ENCODE peak calls at places on chromosomes 3 and 15, in five cellular contexts. One of them, this sample, is unnamed.
A peak's percentile ranks its signal among the peaks of the same experiment; 100 is the strongest.

GRCh38 chr3:21158801-21159564 is 592.0 kb downstream of the ZNF385D start:
- DNase-seq in SK-N-MC: no peak
- DNase-seq in K562: no peak
- DNase-seq in vagina: no peak
- DNase-seq in sigmoid colon: no peak
- DNase-seq in this sample: no peak

GRCh38 chr3:38136272-38136806 is 588 bp downstream of the ACAA1 start:
- DNase-seq in SK-N-MC: no peak
- DNase-seq in K562: peak; percentile 55
- DNase-seq in vagina: no peak
- DNase-seq in sigmoid colon: no peak
- DNase-seq in this sample: peak; percentile 37

GRCh38 chr3:33658971-33659848 is 58.8 kb downstream of the CLASP2 start:
- DNase-seq in SK-N-MC: no peak
- DNase-seq in K562: peak; percentile 71
- DNase-seq in vagina: no peak
- DNase-seq in sigmoid colon: peak; percentile 85
- DNase-seq in this sample: peak; percentile 65

GRCh38 chr3:46368569-46368968 is 2.2 kb upstream of the CCR5 start:
- DNase-seq in SK-N-MC: no peak
- DNase-seq in K562: peak; percentile 33
- DNase-seq in vagina: no peak
- DNase-seq in sigmoid colon: peak; percentile 80
- DNase-seq in this sample: peak; percentile 77

GRCh38 chr3:151765685-151766084 is 32.0 kb downstream of the AADACL2 start:
- DNase-seq in SK-N-MC: no peak
- DNase-seq in K562: no peak
- DNase-seq in vagina: no peak
- DNase-seq in sigmoid colon: no peak
- DNase-seq in this sample: no peak

GRCh38 chr3:128804017-128804816 is 75.2 kb upstream of the ACAD9 start:
- DNase-seq in SK-N-MC: no peak
- DNase-seq in K562: peak; percentile 59
- DNase-seq in vagina: no peak
- DNase-seq in sigmoid colon: no peak
- DNase-seq in this sample: no peak

GRCh38 chr15:64618569-64618968 is 156.8 kb downstream of the RBPMS2 start:
- DNase-seq in SK-N-MC: no peak
- DNase-seq in K562: no peak
- DNase-seq in vagina: no peak
- DNase-seq in sigmoid colon: no peak
- DNase-seq in this sample: no peak

GRCh38 chr3:160355826-160356225 is 43.2 kb downstream of the IFT80 start:
- DNase-seq in SK-N-MC: no peak
- DNase-seq in K562: no peak
- DNase-seq in vagina: no peak
- DNase-seq in sigmoid colon: no peak
- DNase-seq in this sample: no peak

GRCh38 chr15:95016511-95017219 is 785.3 kb downstream of the MCTP2 start:
- DNase-seq in SK-N-MC: no peak
- DNase-seq in K562: no peak
- DNase-seq in vagina: no peak
- DNase-seq in sigmoid colon: no peak
- DNase-seq in this sample: no peak

GRCh38 chr15:31159837-31160236 is 58.3 kb upstream of the TRPM1 start:
- DNase-seq in SK-N-MC: no peak
- DNase-seq in K562: no peak
- DNase-seq in vagina: no peak
- DNase-seq in sigmoid colon: no peak
- DNase-seq in this sample: no peak

GRCh38 chr15:61530769-61531168 is 301.7 kb upstream of the RORA start:
- DNase-seq in SK-N-MC: peak; percentile 28
- DNase-seq in K562: peak; percentile 2
- DNase-seq in vagina: no peak
- DNase-seq in sigmoid colon: no peak
- DNase-seq in this sample: no peak

DNA sequence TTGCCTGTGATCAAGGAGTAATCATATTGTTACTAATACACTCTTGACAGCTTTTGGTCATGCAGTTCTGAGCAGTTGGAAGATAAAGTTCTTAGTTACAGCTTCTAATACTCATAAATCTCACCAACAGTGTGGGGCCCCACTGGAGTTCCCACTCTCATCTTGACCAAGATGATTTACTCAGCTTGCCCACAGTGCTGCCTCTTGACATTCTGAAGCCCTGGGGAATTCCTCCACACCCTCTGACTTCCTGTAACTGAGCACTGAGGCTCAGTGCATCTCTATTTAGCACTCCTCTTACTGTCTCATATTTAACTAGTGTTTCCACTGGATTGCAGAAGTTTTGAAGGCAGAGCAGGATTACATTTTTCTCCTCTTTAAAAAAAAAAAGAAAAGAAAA is 1.9 kb upstream of the ARL6IP5 start:
- DNase-seq in SK-N-MC: no peak
- DNase-seq in K562: peak; percentile 17
- DNase-seq in vagina: no peak
- DNase-seq in sigmoid colon: no peak
- DNase-seq in this sample: peak; percentile 51
- TF ChIP-seq POLR2AphosphoS5 in SK-N-MC: no peak
- TF ChIP-seq POLR2AphosphoS5 in K562: no peak
- TF ChIP-seq POLR2AphosphoS5 in vagina: no peak
- TF ChIP-seq POLR2AphosphoS5 in sigmoid colon: no peak
- TF ChIP-seq POLR2AphosphoS5 in this sample: peak; percentile 24

DNA sequence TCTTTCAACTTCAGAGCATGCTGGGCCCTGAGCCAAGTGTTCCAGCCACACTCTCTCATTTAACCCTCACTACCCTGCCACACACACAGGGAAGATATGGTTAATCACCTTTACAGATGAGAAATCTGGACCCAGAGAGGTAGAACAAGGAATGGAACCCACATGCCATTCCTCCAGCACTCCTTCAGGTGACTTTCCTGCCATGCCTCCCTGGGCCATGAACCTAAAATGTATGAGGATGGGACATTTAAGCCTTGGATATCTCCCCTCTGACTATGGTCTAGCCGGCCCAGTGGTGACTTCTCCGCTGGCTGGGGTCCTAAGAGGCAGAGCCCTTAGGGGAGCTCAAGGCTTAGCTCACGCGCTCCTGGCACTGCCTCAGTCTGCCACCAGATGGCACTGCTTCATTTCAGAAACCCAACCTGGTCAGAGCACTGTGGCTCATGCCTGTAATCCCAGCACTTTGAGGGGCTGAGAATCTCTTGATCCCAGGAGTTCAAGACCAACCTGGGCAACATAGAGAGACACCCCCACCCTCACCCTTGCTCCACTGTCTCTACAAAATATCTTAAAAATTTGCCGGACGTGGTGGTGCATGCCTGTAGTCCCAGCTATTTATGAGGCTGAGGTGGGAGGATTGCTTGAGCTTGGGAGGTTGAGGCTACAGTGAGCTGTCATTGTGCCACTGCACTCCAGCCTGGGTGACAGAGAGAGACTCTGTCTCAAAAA is 2.2 kb upstream of the DCAF1 start:
- DNase-seq in SK-N-MC: no peak
- DNase-seq in K562: peak; percentile 79
- DNase-seq in vagina: no peak
- DNase-seq in sigmoid colon: peak; percentile 88
- DNase-seq in this sample: peak; percentile 82
- TF ChIP-seq POLR2AphosphoS5 in SK-N-MC: no peak
- TF ChIP-seq POLR2AphosphoS5 in K562: no peak
- TF ChIP-seq POLR2AphosphoS5 in vagina: no peak
- TF ChIP-seq POLR2AphosphoS5 in sigmoid colon: no peak
- TF ChIP-seq POLR2AphosphoS5 in this sample: no peak

DNA sequence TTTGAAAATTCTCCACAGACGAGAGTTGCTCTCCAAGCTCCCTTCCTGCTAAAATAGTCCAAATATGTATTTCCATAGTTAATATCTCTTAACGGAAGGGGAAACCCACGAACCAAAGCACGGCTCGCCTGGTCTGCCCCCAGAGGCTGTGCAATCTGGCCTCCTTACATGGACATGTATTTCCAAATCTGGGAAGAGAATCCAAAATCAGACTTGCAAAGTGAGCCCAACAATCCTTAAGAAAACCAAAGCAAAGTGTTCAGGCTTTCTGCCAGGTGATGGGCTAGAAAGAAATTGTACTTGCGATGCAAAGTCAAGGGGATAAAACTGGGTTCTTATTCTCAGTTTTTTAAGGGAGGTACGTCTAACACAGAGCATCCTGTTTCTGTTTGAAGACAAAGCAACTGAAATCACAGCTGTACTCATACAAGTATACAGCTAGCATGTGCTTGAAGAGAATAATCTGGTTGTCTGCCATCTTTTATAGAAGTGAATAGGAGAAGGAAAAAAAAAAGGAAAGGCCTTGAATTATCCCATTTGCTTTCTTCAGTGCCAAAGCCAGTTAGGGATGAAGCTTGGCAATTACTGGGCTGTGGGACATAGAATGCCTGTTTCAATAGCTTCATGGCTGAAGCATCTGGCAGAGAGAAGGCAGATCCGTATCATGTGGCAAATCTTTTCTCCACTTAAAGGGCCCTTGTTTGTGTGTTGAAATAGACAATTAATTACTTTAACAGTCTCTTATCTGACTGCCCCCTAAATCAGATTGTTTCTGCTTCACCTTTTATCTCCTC is 48.4 kb downstream of the LRIG1 start:
- DNase-seq in SK-N-MC: no peak
- DNase-seq in K562: no peak
- DNase-seq in vagina: no peak
- DNase-seq in sigmoid colon: no peak
- DNase-seq in this sample: no peak
- TF ChIP-seq POLR2AphosphoS5 in SK-N-MC: no peak
- TF ChIP-seq POLR2AphosphoS5 in K562: no peak
- TF ChIP-seq POLR2AphosphoS5 in vagina: no peak
- TF ChIP-seq POLR2AphosphoS5 in sigmoid colon: no peak
- TF ChIP-seq POLR2AphosphoS5 in this sample: no peak

GRCh38 chr3:29683306-29683993 is 402.6 kb downstream of the RBMS3 start:
- DNase-seq in SK-N-MC: no peak
- DNase-seq in K562: peak; percentile 1
- DNase-seq in vagina: no peak
- DNase-seq in sigmoid colon: no peak
- DNase-seq in this sample: no peak

GRCh38 chr3:29677421-29677820 is 396.6 kb downstream of the RBMS3 start:
- DNase-seq in SK-N-MC: no peak
- DNase-seq in K562: no peak
- DNase-seq in vagina: no peak
- DNase-seq in sigmoid colon: no peak
- DNase-seq in this sample: no peak

GRCh38 chr3:29679967-29680366 is 399.1 kb downstream of the RBMS3 start:
- DNase-seq in SK-N-MC: no peak
- DNase-seq in K562: no peak
- DNase-seq in vagina: no peak
- DNase-seq in sigmoid colon: no peak
- DNase-seq in this sample: no peak
- TF ChIP-seq POLR2AphosphoS5 in SK-N-MC: no peak
- TF ChIP-seq POLR2AphosphoS5 in K562: no peak
- TF ChIP-seq POLR2AphosphoS5 in vagina: no peak
- TF ChIP-seq POLR2AphosphoS5 in sigmoid colon: no peak
- TF ChIP-seq POLR2AphosphoS5 in this sample: no peak

GRCh38 chr3:141992512-141992911 is 116.1 kb downstream of the ATP1B3 start:
- DNase-seq in SK-N-MC: no peak
- DNase-seq in K562: no peak
- DNase-seq in vagina: no peak
- DNase-seq in sigmoid colon: no peak
- DNase-seq in this sample: no peak
- TF ChIP-seq POLR2AphosphoS5 in SK-N-MC: no peak
- TF ChIP-seq POLR2AphosphoS5 in K562: no peak
- TF ChIP-seq POLR2AphosphoS5 in vagina: no peak
- TF ChIP-seq POLR2AphosphoS5 in sigmoid colon: no peak
- TF ChIP-seq POLR2AphosphoS5 in this sample: no peak

DNA sequence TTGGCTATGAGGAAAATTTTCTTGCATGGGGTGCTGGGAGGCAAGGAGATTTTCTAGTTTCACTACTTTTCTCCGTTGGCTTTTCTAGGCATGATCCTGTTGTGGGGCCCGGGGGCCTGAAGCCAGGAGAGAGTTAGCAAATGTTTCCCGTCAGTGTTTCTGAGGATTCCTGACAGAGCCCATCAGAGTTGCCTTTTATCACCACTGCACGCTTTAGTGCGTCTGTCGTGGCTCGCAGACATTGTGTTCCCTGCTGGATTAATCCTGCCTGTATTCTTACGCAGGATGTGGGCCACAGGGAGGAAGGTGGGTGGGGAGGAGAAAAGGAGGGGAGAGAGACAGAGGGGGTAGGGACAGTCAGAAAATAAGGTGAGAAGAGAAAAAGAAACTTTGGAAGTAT is 18.1 kb upstream of the BOC start:
- DNase-seq in SK-N-MC: no peak
- DNase-seq in K562: no peak
- DNase-seq in vagina: no peak
- DNase-seq in sigmoid colon: peak; percentile 80
- DNase-seq in this sample: no peak
- TF ChIP-seq POLR2AphosphoS5 in SK-N-MC: no peak
- TF ChIP-seq POLR2AphosphoS5 in K562: no peak
- TF ChIP-seq POLR2AphosphoS5 in vagina: no peak
- TF ChIP-seq POLR2AphosphoS5 in sigmoid colon: no peak
- TF ChIP-seq POLR2AphosphoS5 in this sample: peak; percentile 68

DNA sequence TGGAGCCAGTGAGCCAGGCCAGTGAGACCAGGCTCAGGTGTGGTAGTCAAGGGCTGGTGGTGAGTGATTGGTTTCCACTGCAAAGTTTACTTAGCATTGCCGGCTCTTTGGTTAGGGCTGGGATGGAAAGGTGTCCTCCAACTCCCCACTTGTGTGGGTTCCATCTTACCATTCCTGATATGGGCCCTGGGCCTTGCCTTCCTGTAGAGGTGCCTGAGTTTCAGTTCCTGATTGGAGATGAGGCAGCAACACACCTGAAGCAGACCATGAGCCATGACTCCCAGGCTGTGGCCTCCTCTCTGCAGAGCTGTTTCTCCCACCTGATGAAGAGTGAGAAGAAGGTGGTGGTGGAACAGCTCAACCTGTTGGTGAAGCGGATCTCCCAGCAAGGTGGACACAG is 3.1 kb downstream of the MPI start:
- DNase-seq in SK-N-MC: no peak
- DNase-seq in K562: no peak
- DNase-seq in vagina: no peak
- DNase-seq in sigmoid colon: no peak
- DNase-seq in this sample: no peak
- TF ChIP-seq POLR2AphosphoS5 in SK-N-MC: no peak
- TF ChIP-seq POLR2AphosphoS5 in K562: no peak
- TF ChIP-seq POLR2AphosphoS5 in vagina: no peak
- TF ChIP-seq POLR2AphosphoS5 in sigmoid colon: no peak
- TF ChIP-seq POLR2AphosphoS5 in this sample: no peak

GRCh38 chr15:88649753-88650551 is 11.1 kb downstream of the ISG20 start:
- DNase-seq in SK-N-MC: no peak
- DNase-seq in K562: no peak
- DNase-seq in vagina: peak; percentile 79
- DNase-seq in sigmoid colon: peak; percentile 56
- DNase-seq in this sample: no peak

GRCh38 chr15:88647362-88648105 is 8.7 kb downstream of the ISG20 start:
- DNase-seq in SK-N-MC: no peak
- DNase-seq in K562: no peak
- DNase-seq in vagina: peak; percentile 86
- DNase-seq in sigmoid colon: peak; percentile 37
- DNase-seq in this sample: peak; percentile 50

GRCh38 chr15:88650556-88650955 is 11.7 kb downstream of the ISG20 start:
- DNase-seq in SK-N-MC: no peak
- DNase-seq in K562: no peak
- DNase-seq in vagina: no peak
- DNase-seq in sigmoid colon: peak; percentile 30
- DNase-seq in this sample: no peak

GRCh38 chr15:88648357-88649214 is 9.8 kb downstream of the ISG20 start:
- DNase-seq in SK-N-MC: no peak
- DNase-seq in K562: no peak
- DNase-seq in vagina: peak; percentile 84
- DNase-seq in sigmoid colon: peak; percentile 60
- DNase-seq in this sample: peak; percentile 73

GRCh38 chr15:88649286-88649733 is 10.5 kb downstream of the ISG20 start:
- DNase-seq in SK-N-MC: no peak
- DNase-seq in K562: no peak
- DNase-seq in vagina: peak; percentile 83
- DNase-seq in sigmoid colon: peak; percentile 71
- DNase-seq in this sample: peak; percentile 52
- TF ChIP-seq POLR2AphosphoS5 in SK-N-MC: no peak
- TF ChIP-seq POLR2AphosphoS5 in K562: no peak
- TF ChIP-seq POLR2AphosphoS5 in vagina: no peak
- TF ChIP-seq POLR2AphosphoS5 in sigmoid colon: no peak
- TF ChIP-seq POLR2AphosphoS5 in this sample: no peak

This sample was measured in transverse colon.